ENCODE peak calls at places on chromosomes 11 and 22, in eight cellular contexts. S, I, J, W, R, B, G and T are unnamed samples.

GRCh38 chr11:86245369-86246292 is 1.1 kb downstream of the EED start:
- DNase-seq in W (peak; percentile 30), B (peak; percentile 19), R (no peak), I (peak; percentile 28), J (no peak), G (no peak), S (no peak), T (peak; percentile 28)

GRCh38 chr11:64186205-64187165 is 514 bp downstream of the STIP1 start:
- DNase-seq in J (no peak), R (no peak), S (no peak), I (no peak), G (no peak), W (no peak), B (peak; percentile 47), T (peak; percentile 15)

GRCh38 chr11:31959711-31960110 is 131.2 kb upstream of the RCN1 start:
- DNase-seq in R (peak; percentile 25), S (peak; percentile 31), G (no peak), W (no peak), J (no peak), B (no peak), I (no peak), T (peak; percentile 8)

GRCh38 chr11:86577663-86578636 is 94.5 kb downstream of the ME3 start:
- DNase-seq in I (peak; percentile 93), R (peak; percentile 76), B (peak; percentile 72), W (no peak), G (peak; percentile 52), J (peak; percentile 53), S (peak; percentile 77), T (peak; percentile 98)

GRCh38 chr11:2739531-2740274 is 39.9 kb upstream of the KCNQ1OT1 start:
- DNase-seq in I (no peak), R (no peak), W (no peak), S (no peak), G (no peak), J (peak; percentile 25), B (no peak), T (no peak)

GRCh38 chr11:34147581-34147980 is 42.2 kb downstream of the NAT10 start:
- DNase-seq in R (no peak), I (no peak), S (no peak), W (no peak), J (peak; percentile 4), G (no peak), B (no peak), T (no peak)

GRCh38 chr11:15493066-15493465 is 378.3 kb downstream of the INSC start:
- DNase-seq in B (no peak), S (no peak), I (peak; percentile 19), G (no peak), W (no peak), R (no peak), J (no peak), T (no peak)

GRCh38 chr11:70467196-70468085 is 69.1 kb downstream of the CTTN start:
- DNase-seq in B (peak; percentile 77), S (peak; percentile 76), G (peak; percentile 28), R (peak; percentile 33), W (peak; percentile 88), I (peak; percentile 58), J (peak; percentile 66), T (peak; percentile 60)

GRCh38 chr11:70737816-70738630 is 339.7 kb downstream of the CTTN start:
- DNase-seq in S (no peak), R (no peak), B (no peak), W (no peak), I (no peak), G (no peak), J (peak; percentile 25), T (no peak)

GRCh38 chr11:62427630-62428233 is 8.9 kb downstream of the SCGB1A1 start:
- DNase-seq in S (peak; percentile 61), R (peak; percentile 71), W (no peak), I (peak; percentile 39), J (no peak), G (no peak), B (no peak), T (peak; percentile 57)

GRCh38 chr11:9821008-9821752 is 157.3 kb downstream of the SWAP70 start:
- DNase-seq in W (no peak), G (no peak), J (no peak), I (no peak), S (peak; percentile 79), R (peak; percentile 90), B (no peak), T (no peak)

GRCh38 chr11:120565436-120566155 is 54.0 kb downstream of the GRIK4 start:
- DNase-seq in R (no peak), S (no peak), J (no peak), W (no peak), I (no peak), G (no peak), B (no peak), T (no peak)

GRCh38 chr11:995752-996420 is 40.6 kb downstream of the MUC6 start:
- DNase-seq in J (no peak), S (no peak), I (peak; percentile 9), G (no peak), R (no peak), B (no peak), W (peak; percentile 68), T (no peak)

GRCh38 chr11:77654770-77655434 is 17.3 kb upstream of the CLNS1A start:
- DNase-seq in B (no peak), G (no peak), I (no peak), R (no peak), J (no peak), W (no peak), S (no peak), T (no peak)

GRCh38 chr11:78037056-78037455 is 14.0 kb upstream of the KCTD14 start:
- DNase-seq in I (no peak), S (no peak), W (no peak), G (no peak), J (peak; percentile 76), R (no peak), B (no peak), T (no peak)

GRCh38 chr11:88050247-88050646 is 125.0 kb downstream of the RAB38 start:
- DNase-seq in G (no peak), S (no peak), W (no peak), R (no peak), B (no peak), I (no peak), J (no peak), T (no peak)

GRCh38 chr22:27705391-27706080 is 96.0 kb downstream of the MN1 start:
- DNase-seq in W (no peak), I (no peak), B (no peak), J (no peak), G (no peak), R (no peak), S (no peak), T (peak; percentile 35)

GRCh38 chr11:8111636-8112035 is 30.6 kb downstream of the TUB start:
- DNase-seq in S (no peak), W (no peak), B (no peak), R (peak; percentile 29), I (no peak), J (no peak), G (no peak), T (no peak)

GRCh38 chr11:107018902-107019493 is 722 bp upstream of the GUCY1A2 start:
- DNase-seq in B (peak; percentile 92), I (peak; percentile 75), J (peak; percentile 59), R (peak; percentile 57), S (peak; percentile 71), W (peak; percentile 64), G (peak; percentile 14), T (peak; percentile 59)

GRCh38 chr11:108960498-108960897 is 295.6 kb downstream of the DDX10 start:
- DNase-seq in B (no peak), R (no peak), G (no peak), I (no peak), W (no peak), J (no peak), S (no peak), T (no peak)

GRCh38 chr11:20061766-20062165 is 98.5 kb downstream of the DBX1 start:
- DNase-seq in R (no peak), G (no peak), W (no peak), I (no peak), J (no peak), B (no peak), S (no peak), T (no peak)

GRCh38 chr11:71080239-71081097 is 171.9 kb downstream of the SHANK2 start:
- DNase-seq in I (peak; percentile 69), S (peak; percentile 56), G (no peak), R (peak; percentile 53), W (peak; percentile 90), J (peak; percentile 58), B (peak; percentile 82), T (peak; percentile 70)

GRCh38 chr22:36227806-36228205 is 11.5 kb downstream of the APOL2 start:
- DNase-seq in S (no peak), R (no peak), G (no peak), J (no peak), W (no peak), B (no peak), I (no peak), T (no peak)

GRCh38 chr11:34747261-34747660 is 126.4 kb downstream of the EHF start:
- DNase-seq in I (no peak), G (no peak), B (no peak), S (no peak), W (no peak), R (no peak), J (no peak), T (no peak)

GRCh38 chr11:66003291-66003690 is 988 bp downstream of the BANF1 start:
- DNase-seq in B (no peak), I (no peak), G (no peak), W (no peak), R (no peak), J (no peak), S (no peak), T (no peak)

GRCh38 chr11:109940816-109941215 is 152.4 kb upstream of the ZC3H12C start:
- DNase-seq in G (no peak), S (peak; percentile 60), J (no peak), I (peak; percentile 81), W (no peak), R (peak; percentile 87), B (peak; percentile 10), T (peak; percentile 52)

GRCh38 chr11:70054020-70054419 is 24.1 kb upstream of the ANO1 start:
- DNase-seq in G (no peak), S (no peak), I (no peak), R (no peak), J (no peak), W (no peak), B (no peak), T (no peak)

GRCh38 chr22:26168934-26169311 is 339 bp upstream of the SEZ6L start:
- DNase-seq in B (peak; percentile 42), J (no peak), W (no peak), I (no peak), S (peak; percentile 21), G (no peak), R (no peak), T (no peak)

GRCh38 chr11:19957301-19957985 is 202.8 kb downstream of the DBX1 start:
- DNase-seq in J (no peak), W (no peak), B (peak; percentile 37), I (no peak), G (no peak), R (no peak), S (no peak), T (no peak)

GRCh38 chr11:77073328-77074001 is 6.7 kb downstream of the CAPN5 start:
- DNase-seq in G (peak; percentile 95), S (peak; percentile 96), I (peak; percentile 97), J (peak; percentile 60), W (peak; percentile 60), R (peak; percentile 95), B (peak; percentile 90), T (peak; percentile 94)

GRCh38 chr11:57324154-57324885 is 432 bp downstream of the TNKS1BP1 start:
- DNase-seq in S (peak; percentile 25), J (peak; percentile 68), B (peak; percentile 81), R (peak; percentile 55), W (peak; percentile 94), G (peak; percentile 65), I (peak; percentile 68), T (peak; percentile 52)

GRCh38 chr11:68413591-68413999 is 47.0 kb upstream of the PPP6R3 start:
- DNase-seq in B (no peak), J (peak; percentile 47), G (no peak), W (no peak), R (no peak), I (no peak), S (no peak), T (no peak)

GRCh38 chr11:30333405-30333804 is 10.5 kb downstream of the ARL14EP start:
- DNase-seq in G (no peak), S (no peak), W (no peak), B (peak; percentile 36), R (no peak), J (no peak), I (no peak), T (peak; percentile 11)

GRCh38 chr11:34150494-34151151 is 45.2 kb downstream of the NAT10 start:
- DNase-seq in B (no peak), J (peak; percentile 19), R (peak; percentile 60), W (no peak), G (no peak), I (no peak), S (peak; percentile 65), T (no peak)